ENCODE peak calls at places on chromosomes 5 and 9, in nine cellular contexts. H is NCI-H2081; U is Caki2; A is stomach; O is stimulated activated CD8-positive, alpha-beta memory T cell treated with anti-CD3 and anti-CD28 coated beads, Interleukin-12 subunit alpha, Interleukin-12 subunit beta, amount 100 ng/mL, for 4 hours; L is AG08396; E is thyroid gland; Y is iris pigment epithelial cell; V is heart left ventricle. T is an unnamed sample.

GRCh38 chr5:60978968-60979367 is 34.0 kb downstream of the NDUFAF2 start:
- DNase-seq in O (no peak), U (no peak), V (no peak), H (no peak), L (no peak), E (no peak), A (no peak), Y (no peak), T (no peak)

GRCh38 chr9:70435948-70436347 is 21.5 kb upstream of the KLF9 start:
- DNase-seq in A (no peak), L (peak), V (no peak), Y (peak), U (no peak), H (no peak), O (no peak), E (no peak), T (peak)

GRCh38 chr5:95432779-95433178 is 41.6 kb downstream of the FAM81B start:
- DNase-seq in O (no peak), Y (no peak), A (no peak), V (no peak), L (no peak), E (no peak), U (no peak), H (no peak), T (no peak)

GRCh38 chr9:111891910-111892499 is 4.6 kb upstream of the UGCG start:
- DNase-seq in L (peak), H (no peak), V (no peak), O (no peak), E (peak), Y (no peak), A (peak), U (peak), T (no peak)

GRCh38 chr5:102916114-102916513 is 161.0 kb downstream of the PAM start:
- DNase-seq in V (no peak), U (no peak), O (no peak), H (no peak), E (no peak), Y (no peak), L (no peak), A (no peak), T (no peak)

GRCh38 chr9:134189475-134190231 is 25.3 kb upstream of the RNU6ATAC start:
- DNase-seq in E (no peak), H (no peak), V (peak), O (no peak), U (no peak), A (no peak), L (no peak), Y (no peak), T (no peak)

GRCh38 chr9:75903785-75904360 is 13.4 kb downstream of the PCSK5 start:
- DNase-seq in L (peak), H (no peak), A (no peak), Y (no peak), U (peak), V (no peak), E (no peak), O (no peak), T (no peak)

GRCh38 chr5:6902597-6902996 is 189.4 kb downstream of the TENT4A start:
- DNase-seq in Y (no peak), H (peak), O (no peak), E (no peak), L (no peak), U (no peak), A (no peak), V (no peak), T (no peak)

GRCh38 chr5:140225396-140225795 is 50.4 kb downstream of the CYSTM1 start:
- DNase-seq in L (no peak), U (no peak), Y (no peak), E (no peak), A (peak), H (no peak), V (no peak), O (no peak), T (no peak)

GRCh38 chr9:31799953-31800609 is 584.4 kb upstream of the ACO1 start:
- DNase-seq in Y (peak), A (no peak), H (peak), L (no peak), O (no peak), V (no peak), E (no peak), U (peak), T (no peak)

GRCh38 chr5:34930527-34930844 is 1.1 kb downstream of the DNAJC21 start:
- DNase-seq in Y (peak), U (no peak), L (peak), A (no peak), H (no peak), O (no peak), V (no peak), E (no peak), T (peak)